ENCODE peak calls at places on chromosomes 12 and 14, in four cellular contexts. Q is K562, W is HCT116, V is HepG2. C is an unnamed sample.

GRCh38 chr12:4701383-4701782 is 18.8 kb upstream of the GALNT8 start:
- DNase-seq in V (no peak), W (no peak), Q (no peak), C (no peak)

GRCh38 chr14:83485591-83485990 is 1951.9 kb upstream of the SEL1L start:
- DNase-seq in V (no peak), Q (no peak), W (no peak), C (no peak)

GRCh38 chr12:115249878-115250277 is 565.9 kb upstream of the TBX3 start:
- DNase-seq in W (no peak), V (no peak), Q (no peak), C (no peak)

GRCh38 chr14:99674064-99674650 is 9.9 kb upstream of the CYP46A1 start:
- DNase-seq in V (no peak), Q (no peak), W (no peak), C (no peak)

GRCh38 chr14:24313912-24314311 is 2.6 kb downstream of the LTB4R start:
- DNase-seq in Q (no peak), W (no peak), V (no peak), C (no peak)

GRCh38 chr14:103067231-103067954 is 10.0 kb upstream of the CDC42BPB start:
- DNase-seq in Q (no peak), V (no peak), W (peak; percentile 73), C (no peak)

GRCh38 chr14:36588119-36588518 is 5.7 kb upstream of the NKX2-8 start:
- DNase-seq in W (no peak), Q (no peak), V (no peak), C (no peak)

GRCh38 chr12:25583545-25583944 is 30.5 kb upstream of the LMNTD1 start:
- DNase-seq in V (no peak), W (peak; percentile 10), Q (peak; percentile 13), C (no peak)

GRCh38 chr12:109739747-109740693 is 26.4 kb downstream of the FAM222A start:
- DNase-seq in W (no peak), Q (peak; percentile 54), V (no peak), C (no peak)

GRCh38 chr14:58066115-58066514 is 85.9 kb downstream of the ARMH4 start:
- DNase-seq in Q (no peak), W (no peak), V (no peak), C (no peak)

GRCh38 chr12:51077930-51078329 is 5.5 kb downstream of the CSRNP2 start:
- DNase-seq in V (no peak), W (no peak), Q (no peak), C (no peak)

GRCh38 chr12:42482086-42482819 is 107.3 kb downstream of the PRICKLE1 start:
- DNase-seq in Q (no peak), V (peak; percentile 3), W (no peak), C (no peak)

GRCh38 chr14:50109342-50109741 is 7.0 kb downstream of the VCPKMT start:
- DNase-seq in V (peak; percentile 23), Q (no peak), W (peak; percentile 4), C (no peak)

GRCh38 chr14:94001501-94002396 is 4.6 kb downstream of the CCDC197 start:
- DNase-seq in W (peak; percentile 59), Q (peak; percentile 59), V (peak; percentile 56), C (peak; percentile 61)

GRCh38 chr14:103696466-103697071 is 18.7 kb downstream of the XRCC3 start:
- DNase-seq in V (no peak), W (no peak), Q (no peak), C (no peak)

GRCh38 chr14:55832122-55832911 is 252.3 kb downstream of the KTN1 start:
- DNase-seq in Q (no peak), W (no peak), V (peak; percentile 81), C (no peak)

GRCh38 chr14:31341280-31341679 is 79.1 kb downstream of the HEATR5A start:
- DNase-seq in W (no peak), Q (no peak), V (no peak), C (no peak)

GRCh38 chr12:88578821-88579518 is 1.3 kb downstream of the KITLG start:
- DNase-seq in W (no peak), V (peak; percentile 37), Q (peak; percentile 6), C (no peak)
- H3K27ac ChIP-seq in W (peak overlapping the region; percentile 93), V (no peak overlapping the region), Q (no peak overlapping the region), C (peak overlapping the region; percentile 17)

GRCh38 chr14:61129168-61129745 is 148.2 kb downstream of the SLC38A6 start:
- DNase-seq in V (no peak), W (no peak), Q (no peak), C (no peak)

GRCh38 chr14:61128382-61129167 is 147.5 kb downstream of the SLC38A6 start:
- DNase-seq in W (no peak), V (no peak), Q (no peak), C (no peak)

GRCh38 chr14:61126083-61126962 is 145.3 kb downstream of the SLC38A6 start:
- DNase-seq in V (no peak), W (no peak), Q (no peak), C (no peak)

GRCh38 chr14:61125314-61126082 is 144.5 kb downstream of the SLC38A6 start:
- DNase-seq in V (no peak), Q (no peak), W (no peak), C (no peak)

DNA sequence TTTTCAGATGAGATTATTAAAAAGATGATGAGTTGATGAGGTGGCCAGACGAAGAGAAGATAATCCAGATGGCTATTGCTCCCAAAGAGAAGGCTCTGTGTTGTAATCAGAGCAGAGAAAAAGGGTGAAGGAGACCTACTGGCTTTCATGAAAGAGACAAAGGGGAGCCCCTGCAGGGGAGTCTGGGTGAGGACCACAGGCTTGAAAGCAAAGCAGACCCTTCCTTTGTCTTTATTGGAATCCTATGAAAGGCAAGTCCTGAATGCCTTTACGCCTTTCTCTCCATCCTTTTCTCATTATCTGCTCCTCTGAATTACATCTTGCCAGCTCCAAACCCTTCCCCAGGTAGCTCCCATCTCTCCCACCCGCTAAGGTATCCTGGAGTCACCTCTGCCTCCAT is 146.1 kb downstream of the SLC38A6 start:
- DNase-seq in V (no peak), W (no peak), Q (no peak), C (no peak)
- TF ChIP-seq TCF7L2 in V (no peak), W (no peak), Q (no peak), C (no peak)

DNA sequence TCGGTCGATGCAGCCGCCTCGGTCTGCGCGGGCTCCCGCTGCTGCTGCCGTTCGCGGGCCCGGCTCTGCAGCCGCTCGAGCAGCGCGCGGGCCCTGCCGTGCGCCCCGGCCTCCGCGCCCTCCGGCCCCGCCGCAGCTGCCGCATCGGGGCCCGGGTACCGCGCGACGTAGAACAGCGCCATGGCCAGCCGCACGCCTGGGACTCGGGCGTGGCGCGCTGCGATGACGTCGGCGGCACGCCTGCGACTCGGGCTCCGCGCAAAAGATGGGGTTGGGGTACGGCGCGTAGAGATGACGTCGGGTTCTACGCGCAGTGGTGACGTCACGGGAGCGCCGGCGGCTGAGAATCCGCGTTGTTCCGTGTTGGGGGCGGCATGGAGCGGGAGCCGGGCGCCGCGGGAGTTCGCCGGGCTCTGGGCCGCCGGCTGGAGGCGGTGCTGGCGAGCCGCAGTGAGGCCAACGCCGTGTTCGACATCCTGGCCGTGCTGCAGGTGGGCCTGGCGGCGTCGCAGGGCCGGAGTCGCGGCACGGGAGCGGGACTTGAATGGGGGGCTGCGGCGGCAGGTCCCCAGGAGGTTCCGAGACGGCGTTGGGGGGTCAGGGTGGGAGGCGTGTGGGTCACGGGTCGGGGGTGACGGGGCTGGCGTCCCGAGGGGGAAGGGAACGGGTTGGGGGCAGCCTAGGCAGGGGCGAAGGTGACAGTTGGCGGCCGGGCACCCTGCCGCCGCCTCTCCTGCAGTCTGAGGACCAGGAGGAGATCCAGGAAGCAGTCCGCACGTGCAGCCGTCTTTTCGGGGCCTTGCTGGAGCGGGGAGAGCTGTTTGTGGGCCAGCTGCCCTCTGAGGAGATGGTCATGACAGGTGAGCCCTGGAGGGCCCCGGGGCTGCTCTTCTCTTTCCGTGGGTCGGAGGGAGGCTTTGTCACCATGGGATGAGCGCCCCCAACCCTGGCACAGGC is at the start of the genes DDX51 and NOC4L:
- DNase-seq in V (peak; percentile 81), Q (peak; percentile 95), W (peak; percentile 88), C (peak; percentile 65)
- TF ChIP-seq REST in V (no peak), Q (peak; percentile 61), W (no peak), C (no peak)

GRCh38 chr14:105089746-105090492 is 24.7 kb upstream of the GPR132 start:
- DNase-seq in Q (no peak), W (no peak), V (no peak), C (no peak)

GRCh38 chr14:105086833-105087307 is 21.6 kb upstream of the GPR132 start:
- DNase-seq in W (peak; percentile 24), Q (peak; percentile 78), V (peak; percentile 47), C (no peak)

GRCh38 chr14:105088812-105089745 is 23.8 kb upstream of the GPR132 start:
- DNase-seq in W (no peak), Q (no peak), V (no peak), C (no peak)

GRCh38 chr14:105087308-105087962 is 22.2 kb upstream of the GPR132 start:
- DNase-seq in W (no peak), Q (no peak), V (no peak), C (no peak)

GRCh38 chr14:105087963-105088811 is 23.0 kb upstream of the GPR132 start:
- DNase-seq in Q (no peak), W (no peak), V (peak; percentile 40), C (no peak)
- H3K27ac ChIP-seq in Q (no peak overlapping the region), W (peak overlapping the region; percentile 73), V (no peak overlapping the region), C (peak overlapping the region; percentile 86)

GRCh38 chr12:90899456-90900182 is 55.4 kb downstream of the CCER1 start:
- DNase-seq in Q (no peak), V (no peak), W (no peak), C (no peak)
- TF ChIP-seq TCF7L2 in Q (no peak), V (no peak), W (no peak), C (no peak)